ENCODE peak calls at places on chromosomes 11 and 22, in ten cellular contexts. N is tibial artery, D is ovary, E is AG04450, S is psoas muscle, Q is Peyer's patch, O is tibial nerve, J is heart right ventricle, B is OCI-LY7, K is upper lobe of right lung. Z is an unnamed sample.

GRCh38 chr22:44211946-44212930 is 31.5 kb downstream of the PARVG start:
- DNase-seq in N (peak; percentile 56), D (no peak), E (no peak), S (no peak), Q (no peak), O (no peak), J (no peak), B (no peak), K (no peak), Z (no peak)

GRCh38 chr11:134364261-134364660 is 32.5 kb downstream of the GLB1L2 start:
- DNase-seq in N (no peak), D (no peak), E (no peak), S (no peak), Q (no peak), O (no peak), J (no peak), B (no peak), K (peak; percentile 41), Z (no peak)

GRCh38 chr11:14335712-14336111 is 23.3 kb downstream of the RRAS2 start:
- DNase-seq in N (no peak), D (no peak), E (no peak), S (no peak), Q (no peak), O (no peak), J (no peak), B (no peak), K (no peak), Z (no peak)

GRCh38 chr22:17838180-17838865 is 64.1 kb upstream of the BID start:
- DNase-seq in N (no peak), D (no peak), E (no peak), S (no peak), Q (no peak), O (no peak), J (no peak), B (no peak), K (no peak), Z (no peak)

GRCh38 chr11:111148953-111149352 is 96.6 kb upstream of the POU2AF2 start:
- DNase-seq in N (no peak), D (no peak), E (no peak), S (no peak), Q (no peak), O (no peak), J (no peak), B (no peak), K (no peak), Z (no peak)

GRCh38 chr11:97893612-97894011 is 1127.1 kb upstream of the CNTN5 start:
- DNase-seq in N (no peak), D (no peak), E (no peak), S (no peak), Q (no peak), O (no peak), J (no peak), B (no peak), K (no peak), Z (no peak)

GRCh38 chr22:30266445-30267381 is at the start of gene OSM:
- DNase-seq in N (peak; percentile 70), D (no peak), E (no peak), S (peak; percentile 59), Q (peak; percentile 88), O (no peak), J (peak; percentile 70), B (peak; percentile 68), K (peak; percentile 88), Z (peak; percentile 60)

GRCh38 chr22:48485144-48486135 is 1342.2 kb downstream of the BRD1 start:
- DNase-seq in N (no peak), D (no peak), E (no peak), S (no peak), Q (peak; percentile 25), O (no peak), J (no peak), B (no peak), K (peak; percentile 44), Z (no peak)

GRCh38 chr22:40364431-40364830 is 6.0 kb upstream of the SGSM3 start:
- DNase-seq in N (no peak), D (no peak), E (no peak), S (no peak), Q (no peak), O (no peak), J (no peak), B (no peak), K (no peak), Z (no peak)
- H3K27ac ChIP-seq in N (no peak overlapping the region), D (no peak overlapping the region), E (no peak overlapping the region), S (peak overlapping the region; percentile 13), Q (no peak overlapping the region), O (no peak overlapping the region), J (no peak overlapping the region), B (no peak overlapping the region), K (no peak overlapping the region), Z (peak overlapping the region; percentile 21)

GRCh38 chr11:78034623-78035022 is 11.5 kb upstream of the KCTD14 start:
- DNase-seq in N (no peak), D (no peak), E (no peak), S (no peak), Q (no peak), O (no peak), J (no peak), B (no peak), K (no peak), Z (no peak)
- TF ChIP-seq CTCF in N (no peak), D (no peak), E (no peak), S (no peak), Q (no peak), O (no peak), J (no peak), B (peak; percentile 21), K (no peak), Z (no peak)

DNA sequence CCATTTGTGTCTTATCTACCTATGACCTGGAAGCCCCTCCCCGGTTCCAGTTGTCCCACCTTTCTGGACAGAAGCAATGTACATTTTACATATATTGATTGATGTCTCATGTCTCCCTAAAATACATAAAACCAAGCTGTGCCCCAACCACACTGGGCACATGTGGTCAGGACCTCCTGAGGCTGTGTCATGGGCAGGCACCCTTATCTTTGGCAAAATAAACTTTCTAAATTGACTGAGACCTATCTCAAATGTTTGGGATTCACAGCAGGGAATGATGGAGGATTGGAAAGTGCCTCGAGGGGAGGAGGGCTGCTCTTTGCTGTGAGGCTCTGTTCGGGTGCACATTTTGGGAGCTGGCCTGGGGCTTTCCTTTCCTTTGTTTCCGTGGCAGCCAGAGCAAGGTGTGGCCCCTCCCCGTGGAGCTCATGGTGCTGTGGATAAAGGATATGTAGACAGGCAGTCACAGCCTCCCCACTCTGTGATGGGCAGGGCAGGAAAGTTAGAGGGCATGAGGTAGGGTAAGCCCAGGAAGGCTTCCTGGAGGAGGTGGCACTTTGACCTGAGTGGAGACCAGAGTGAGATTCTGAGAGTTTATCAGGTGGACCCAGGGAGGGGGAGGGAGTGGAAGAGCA is 615.6 kb downstream of the TBC1D22A start:
- DNase-seq in N (peak; percentile 11), D (no peak), E (no peak), S (no peak), Q (no peak), O (no peak), J (no peak), B (no peak), K (peak; percentile 30), Z (no peak)
- H3K9me3 ChIP-seq in N (no peaks in the 10 kb centered on the region), D (no peaks in the 10 kb centered on the region), E (peaks cover 10% of the 10 kb centered on the region), S (no peaks in the 10 kb centered on the region), Q (no peaks in the 10 kb centered on the region), O (no peaks in the 10 kb centered on the region), J (no peaks in the 10 kb centered on the region), B (no peaks in the 10 kb centered on the region), K (no peaks in the 10 kb centered on the region), Z (no peaks in the 10 kb centered on the region)

GRCh38 chr11:77071671-77072605 is 5.2 kb downstream of the CAPN5 start:
- DNase-seq in N (no peak), D (peak; percentile 24), E (no peak), S (no peak), Q (peak; percentile 68), O (no peak), J (no peak), B (no peak), K (peak; percentile 53), Z (no peak)
- H3K27ac ChIP-seq in N (peak overlapping the region; percentile 86), D (peak overlapping the region; percentile 84), E (peak overlapping the region; percentile 99), S (no peak overlapping the region), Q (peak overlapping the region; percentile 78), O (peak overlapping the region; percentile 85), J (no peak overlapping the region), B (no peak overlapping the region), K (peak overlapping the region; percentile 85), Z (no peak overlapping the region)

GRCh38 chr11:69892986-69893555 is 73.9 kb upstream of the FGF3 start:
- DNase-seq in N (no peak), D (no peak), E (no peak), S (no peak), Q (peak; percentile 72), O (no peak), J (no peak), B (no peak), K (peak; percentile 53), Z (no peak)

GRCh38 chr11:69891421-69892236 is 72.4 kb upstream of the FGF3 start:
- DNase-seq in N (no peak), D (no peak), E (no peak), S (peak; percentile 14), Q (peak; percentile 84), O (no peak), J (no peak), B (no peak), K (no peak), Z (no peak)

GRCh38 chr11:69893631-69894030 is 74.4 kb upstream of the FGF3 start:
- DNase-seq in N (no peak), D (no peak), E (no peak), S (no peak), Q (no peak), O (no peak), J (no peak), B (no peak), K (peak; percentile 21), Z (no peak)

GRCh38 chr11:69890476-69890875 is 71.3 kb upstream of the FGF3 start:
- DNase-seq in N (no peak), D (no peak), E (no peak), S (no peak), Q (no peak), O (no peak), J (no peak), B (no peak), K (no peak), Z (no peak)

GRCh38 chr11:69892237-69892985 is 73.2 kb upstream of the FGF3 start:
- DNase-seq in N (no peak), D (no peak), E (no peak), S (peak; percentile 8), Q (no peak), O (no peak), J (no peak), B (no peak), K (no peak), Z (no peak)
- TF ChIP-seq CTCF in N (no peak), D (no peak), E (peak; percentile 28), S (no peak), Q (no peak), O (no peak), J (no peak), B (no peak), K (no peak), Z (no peak)

GRCh38 chr22:35657571-35658312 is 9.5 kb downstream of the APOL6 start:
- DNase-seq in N (no peak), D (no peak), E (no peak), S (no peak), Q (no peak), O (no peak), J (no peak), B (no peak), K (no peak), Z (no peak)

GRCh38 chr22:35664955-35665577 is 16.8 kb downstream of the APOL6 start:
- DNase-seq in N (no peak), D (no peak), E (no peak), S (no peak), Q (no peak), O (no peak), J (no peak), B (peak; percentile 62), K (no peak), Z (no peak)

GRCh38 chr22:35661377-35661937 is 13.2 kb downstream of the APOL6 start:
- DNase-seq in N (no peak), D (no peak), E (peak; percentile 46), S (no peak), Q (no peak), O (no peak), J (no peak), B (no peak), K (no peak), Z (no peak)

GRCh38 chr22:35663371-35663770 is 15.1 kb downstream of the APOL6 start:
- DNase-seq in N (no peak), D (no peak), E (no peak), S (no peak), Q (no peak), O (no peak), J (no peak), B (no peak), K (no peak), Z (no peak)
- H3K9me3 ChIP-seq in N (no peaks in the 10 kb centered on the region), D (no peaks in the 10 kb centered on the region), E (peaks cover 18% of the 10 kb centered on the region), S (no peaks in the 10 kb centered on the region), Q (no peaks in the 10 kb centered on the region), O (no peaks in the 10 kb centered on the region), J (peaks cover 27% of the 10 kb centered on the region), B (peaks cover 65% of the 10 kb centered on the region), K (no peaks in the 10 kb centered on the region), Z (peaks cover 17% of the 10 kb centered on the region)